ENCODE peak calls at places on chromosomes 3 and 15, in eight cellular contexts. G, N, F, K, P, S, O and J are unnamed samples.

GRCh38 chr3:126441256-126441880 is 34.3 kb downstream of the ZXDC start:
- DNase-seq in G (peak; percentile 8), N (no peak), F (peak; percentile 42), K (no peak), P (peak; percentile 35), S (no peak), O (no peak), J (no peak)

GRCh38 chr15:65580287-65580686 is 30.6 kb downstream of the INTS14 start:
- DNase-seq in G (no peak), N (peak; percentile 47), F (no peak), K (no peak), P (peak; percentile 47), S (no peak), O (no peak), J (no peak)

GRCh38 chr3:102195198-102195948 is 239.4 kb upstream of the ZPLD1 start:
- DNase-seq in G (no peak), N (no peak), F (no peak), K (peak; percentile 76), P (no peak), S (no peak), O (no peak), J (no peak)

GRCh38 chr15:96054606-96055005 is 275.9 kb upstream of the NR2F2 start:
- DNase-seq in G (no peak), N (no peak), F (no peak), K (no peak), P (no peak), S (no peak), O (no peak), J (no peak)

GRCh38 chr3:42846682-42847522 is 28.8 kb downstream of the CYP8B1 start:
- DNase-seq in G (no peak), N (no peak), F (no peak), K (peak; percentile 36), P (no peak), S (no peak), O (no peak), J (peak; percentile 26)

GRCh38 chr3:47162695-47163022 is 1.3 kb downstream of the SETD2 start:
- DNase-seq in G (no peak), N (no peak), F (no peak), K (no peak), P (no peak), S (no peak), O (no peak), J (no peak)

GRCh38 chr3:175818811-175819464 is 959.8 kb downstream of the NAALADL2 start:
- DNase-seq in G (no peak), N (no peak), F (no peak), K (no peak), P (no peak), S (no peak), O (no peak), J (no peak)

GRCh38 chr3:12175844-12176453 is 17.2 kb upstream of the TIMP4 start:
- DNase-seq in G (peak; percentile 53), N (no peak), F (peak; percentile 79), K (peak; percentile 58), P (peak; percentile 90), S (peak; percentile 60), O (peak; percentile 65), J (no peak)

GRCh38 chr15:47129033-47129432 is 588.3 kb upstream of the SEMA6D start:
- DNase-seq in G (no peak), N (no peak), F (no peak), K (no peak), P (no peak), S (no peak), O (no peak), J (no peak)

GRCh38 chr15:58748040-58748786 is 1.3 kb downstream of the ADAM10 start:
- DNase-seq in G (no peak), N (no peak), F (no peak), K (no peak), P (no peak), S (no peak), O (no peak), J (peak; percentile 31)

GRCh38 chr3:14126017-14126902 is 1.4 kb downstream of the TMEM43 start:
- DNase-seq in G (no peak), N (no peak), F (peak; percentile 79), K (no peak), P (no peak), S (no peak), O (peak; percentile 65), J (no peak)

GRCh38 chr3:37127340-37127739 is 47.0 kb downstream of the LRRFIP2 start:
- DNase-seq in G (no peak), N (no peak), F (no peak), K (no peak), P (no peak), S (no peak), O (no peak), J (no peak)

GRCh38 chr3:181292984-181293383 is 303.4 kb upstream of the DNAJC19 start:
- DNase-seq in G (no peak), N (no peak), F (no peak), K (no peak), P (no peak), S (no peak), O (no peak), J (peak; percentile 22)

GRCh38 chr15:73375755-73376305 is 7.1 kb upstream of the HCN4 start:
- DNase-seq in G (no peak), N (no peak), F (no peak), K (no peak), P (no peak), S (no peak), O (peak; percentile 42), J (no peak)

GRCh38 chr15:67033012-67033411 is 32.4 kb upstream of the SMAD3 start:
- DNase-seq in G (no peak), N (no peak), F (no peak), K (no peak), P (no peak), S (no peak), O (no peak), J (no peak)

GRCh38 chr3:107604057-107604802 is 81.5 kb downstream of the BBX start:
- DNase-seq in G (no peak), N (peak; percentile 27), F (no peak), K (no peak), P (no peak), S (no peak), O (no peak), J (no peak)

GRCh38 chr15:55661431-55661830 is 73.3 kb upstream of the PYGO1 start:
- DNase-seq in G (no peak), N (no peak), F (no peak), K (no peak), P (no peak), S (no peak), O (no peak), J (no peak)

GRCh38 chr3:126124148-126124868 is 40.4 kb upstream of the SLC41A3 start:
- DNase-seq in G (peak; percentile 7), N (no peak), F (no peak), K (peak; percentile 1), P (peak; percentile 81), S (peak; percentile 56), O (peak; percentile 7), J (no peak)

GRCh38 chr3:153164009-153164550 is 2.1 kb downstream of the RAP2B start:
- DNase-seq in G (no peak), N (no peak), F (no peak), K (no peak), P (no peak), S (no peak), O (no peak), J (no peak)

GRCh38 chr3:142507241-142507640 is 59.4 kb upstream of the XRN1 start:
- DNase-seq in G (no peak), N (no peak), F (no peak), K (no peak), P (no peak), S (no peak), O (no peak), J (no peak)

DNA sequence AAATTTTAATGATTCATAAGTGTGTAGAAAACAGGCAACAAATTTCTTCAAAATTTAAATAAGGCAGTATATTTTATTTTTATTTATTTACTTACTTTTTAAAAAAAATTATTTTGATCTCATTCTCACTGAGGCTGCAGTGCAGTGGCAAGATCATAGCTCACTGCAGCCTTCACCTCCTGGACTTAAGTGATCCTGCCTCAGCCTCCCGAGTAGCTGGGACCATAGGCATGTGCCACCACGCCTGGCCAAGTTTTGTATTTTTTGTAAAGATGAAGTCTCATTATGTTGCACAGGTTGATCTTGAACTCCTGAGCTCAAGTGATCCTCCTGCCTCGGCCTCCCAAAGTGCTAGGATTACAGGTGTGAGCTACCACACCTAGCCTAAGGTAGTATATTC is 61.2 kb upstream of the XRN1 start:
- DNase-seq in G (no peak), N (no peak), F (no peak), K (no peak), P (no peak), S (no peak), O (no peak), J (no peak)
- H3K4me3 ChIP-seq in G (no peak overlapping the region), N (no peak overlapping the region), F (no peak overlapping the region), K (no peak overlapping the region), P (no peak overlapping the region), S (no peak overlapping the region), O (no peak overlapping the region), J (no peak overlapping the region)

GRCh38 chr3:72924055-72924454 is 36.2 kb downstream of the GXYLT2 start:
- DNase-seq in G (no peak), N (no peak), F (no peak), K (no peak), P (peak; percentile 58), S (no peak), O (no peak), J (no peak)
- TF ChIP-seq CTCF in G (no peak), N (no peak), F (no peak), K (no peak), P (peak; percentile 68), S (no peak), O (no peak), J (peak; percentile 17)

DNA sequence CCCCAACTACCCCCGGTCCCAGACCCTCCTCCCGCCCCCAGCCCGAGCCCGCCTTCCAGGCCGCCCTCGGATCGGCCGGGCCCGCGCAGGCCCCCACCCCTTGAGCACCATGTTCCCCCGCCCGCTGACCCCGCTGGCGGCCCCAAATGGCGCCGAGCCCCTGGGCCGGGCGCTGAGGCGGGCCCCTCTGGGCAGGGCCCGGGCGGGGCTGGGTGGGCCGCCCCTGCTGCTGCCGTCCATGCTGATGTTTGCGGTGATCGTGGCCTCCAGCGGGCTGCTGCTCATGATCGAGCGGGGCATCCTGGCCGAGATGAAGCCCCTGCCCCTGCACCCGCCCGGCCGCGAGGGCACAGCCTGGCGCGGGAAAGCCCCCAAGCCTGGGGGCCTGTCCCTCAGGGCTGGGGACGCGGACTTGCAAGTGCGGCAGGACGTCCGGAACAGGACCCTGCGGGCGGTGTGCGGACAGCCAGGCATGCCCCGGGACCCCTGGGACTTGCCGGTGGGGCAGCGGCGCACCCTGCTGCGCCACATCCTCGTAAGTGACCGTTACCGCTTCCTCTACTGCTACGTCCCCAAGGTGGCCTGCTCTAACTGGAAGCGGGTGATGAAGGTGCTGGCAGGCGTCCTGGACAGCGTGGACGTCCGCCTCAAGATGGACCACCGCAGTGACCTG is 457 bp downstream of the CHST14 start:
- DNase-seq in G (peak; percentile 30), N (no peak), F (no peak), K (peak; percentile 13), P (peak; percentile 81), S (peak; percentile 75), O (peak; percentile 30), J (peak; percentile 59)
- H3K36me3 ChIP-seq in G (no peaks in the 10 kb centered on the region), N (peaks cover 3% of the 10 kb centered on the region), F (no peaks in the 10 kb centered on the region), K (no peaks in the 10 kb centered on the region), P (peaks cover 10% of the 10 kb centered on the region), S (no peaks in the 10 kb centered on the region), O (peaks cover 14% of the 10 kb centered on the region), J (no peaks in the 10 kb centered on the region)

DNA sequence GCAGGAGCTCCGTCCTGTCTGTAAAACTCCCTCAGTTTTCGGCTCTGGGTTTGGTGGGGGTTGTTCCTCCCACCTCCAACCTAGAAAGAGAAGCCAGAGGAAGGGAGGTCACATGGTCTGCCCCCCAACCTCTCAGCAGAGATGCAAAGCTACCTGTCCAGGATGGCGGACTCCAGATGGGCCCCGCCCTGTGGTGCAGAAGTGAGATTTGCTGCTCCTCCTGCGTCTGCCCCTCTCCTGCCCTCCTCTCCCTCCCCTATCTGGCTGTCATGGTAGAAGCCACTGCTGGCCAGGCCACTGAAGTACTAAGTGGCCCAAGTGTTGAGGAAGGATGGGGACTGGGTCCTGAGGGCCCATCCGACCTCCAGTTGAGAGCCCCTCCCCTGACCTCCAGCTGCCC is 2.1 kb upstream of the SEMA3B start:
- DNase-seq in G (no peak), N (no peak), F (no peak), K (no peak), P (no peak), S (no peak), O (no peak), J (no peak)
- H3K4me3 ChIP-seq in G (peak overlapping the region; percentile 42), N (peak overlapping the region; percentile 59), F (peak overlapping the region; percentile 54), K (no peak overlapping the region), P (no peak overlapping the region), S (peak overlapping the region; percentile 42), O (peak overlapping the region; percentile 70), J (no peak overlapping the region)